ENCODE peak calls at places on chromosomes 2 and 18, in eight cellular contexts. N is kidney tubule cell; V is activated naive CD8-positive, alpha-beta T cell treated with anti-CD3 and anti-CD28 coated beads, Interleukin-2, amount 50 U/mL, for 24 hours; P is activated CD8-positive, alpha-beta memory T cell treated with anti-CD3 and anti-CD28 coated beads for 24 hours; O is fibroblast of mammary gland; B is left cardiac atrium; C is neuronal stem cell; A is astrocyte of the spinal cord. S is an unnamed sample.

GRCh38 chr2:219997341-219997851 is 370.0 kb downstream of the SLC4A3 start:
- DNase-seq in N (peak), V (peak), P (no peak), O (peak), B (peak), C (peak), A (peak), S (peak)

GRCh38 chr2:28250006-28250405 is 142.7 kb upstream of the FOSL2 start:
- DNase-seq in N (peak), V (no peak), P (no peak), O (peak), B (no peak), C (no peak), A (peak), S (no peak)

GRCh38 chr2:45435316-45435715 is 175.8 kb downstream of the SRBD1 start:
- DNase-seq in N (peak), V (no peak), P (no peak), O (peak), B (no peak), C (no peak), A (peak), S (no peak)

GRCh38 chr2:45394842-45395241 is 216.2 kb downstream of the SRBD1 start:
- DNase-seq in N (no peak), V (no peak), P (no peak), O (no peak), B (no peak), C (no peak), A (no peak), S (no peak)

GRCh38 chr2:15932394-15933183 is 7.8 kb upstream of the MYCN start:
- DNase-seq in N (no peak), V (no peak), P (no peak), O (no peak), B (no peak), C (no peak), A (no peak), S (no peak)

GRCh38 chr2:18047896-18048657 is 169.6 kb downstream of the KCNS3 start:
- DNase-seq in N (peak), V (no peak), P (no peak), O (no peak), B (peak), C (no peak), A (no peak), S (peak)

GRCh38 chr2:235511187-235511661 is 17.4 kb downstream of the AGAP1 start:
- DNase-seq in N (peak), V (no peak), P (no peak), O (peak), B (peak), C (no peak), A (peak), S (no peak)

GRCh38 chr2:227759411-227760113 is 13.9 kb downstream of the SCYGR8 start:
- DNase-seq in N (peak), V (no peak), P (no peak), O (no peak), B (no peak), C (no peak), A (no peak), S (no peak)

GRCh38 chr18:69658137-69658536 is 257.4 kb downstream of the DOK6 start:
- DNase-seq in N (no peak), V (no peak), P (no peak), O (peak), B (no peak), C (no peak), A (no peak), S (no peak)

GRCh38 chr2:96953611-96954489 is 32.5 kb downstream of the FAM178B start:
- DNase-seq in N (no peak), V (peak), P (no peak), O (no peak), B (no peak), C (no peak), A (no peak), S (no peak)

GRCh38 chr2:74648009-74648443 is at the start of gene M1AP:
- DNase-seq in N (peak), V (peak), P (no peak), O (no peak), B (no peak), C (no peak), A (no peak), S (no peak)

GRCh38 chr2:207073791-207074678 is 91.7 kb downstream of the KLF7 start:
- DNase-seq in N (peak), V (peak), P (peak), O (peak), B (no peak), C (no peak), A (no peak), S (no peak)

GRCh38 chr2:237059155-237059875 is 26.4 kb upstream of the COPS8 start:
- DNase-seq in N (no peak), V (no peak), P (no peak), O (no peak), B (no peak), C (no peak), A (no peak), S (no peak)

GRCh38 chr2:238336151-238336550 is 15.8 kb downstream of the TRAF3IP1 start:
- DNase-seq in N (peak), V (no peak), P (no peak), O (no peak), B (peak), C (no peak), A (no peak), S (peak)

GRCh38 chr2:238256594-238257104 is 16.8 kb upstream of the HES6 start:
- DNase-seq in N (peak), V (peak), P (peak), O (peak), B (peak), C (peak), A (peak), S (peak)

GRCh38 chr2:107473145-107473544 is 353.5 kb upstream of the RGPD4 start:
- DNase-seq in N (peak), V (no peak), P (no peak), O (no peak), B (no peak), C (no peak), A (no peak), S (no peak)

GRCh38 chr2:68769586-68770270 is 35.1 kb downstream of the ARHGAP25 start:
- DNase-seq in N (peak), V (no peak), P (no peak), O (no peak), B (no peak), C (no peak), A (no peak), S (no peak)

GRCh38 chr2:28346587-28346986 is 46.1 kb upstream of the FOSL2 start:
- DNase-seq in N (no peak), V (no peak), P (no peak), O (no peak), B (no peak), C (no peak), A (no peak), S (no peak)

GRCh38 chr2:109674894-109675534 is 60.9 kb downstream of the SOWAHC start:
- DNase-seq in N (no peak), V (no peak), P (no peak), O (no peak), B (no peak), C (no peak), A (no peak), S (no peak)

GRCh38 chr2:158518083-158518482 is 61.3 kb downstream of the PKP4 start:
- DNase-seq in N (no peak), V (no peak), P (no peak), O (peak), B (no peak), C (no peak), A (no peak), S (no peak)

GRCh38 chr2:101895819-101896322 is 95.9 kb upstream of the IL1R2 start:
- DNase-seq in N (no peak), V (no peak), P (no peak), O (no peak), B (no peak), C (no peak), A (no peak), S (no peak)

GRCh38 chr18:702957-703659 is 9.3 kb downstream of the ENOSF1 start:
- DNase-seq in N (peak), V (no peak), P (no peak), O (peak), B (no peak), C (no peak), A (peak), S (no peak)

GRCh38 chr2:170122883-170123547 is 54.9 kb upstream of the MYO3B start:
- DNase-seq in N (peak), V (no peak), P (no peak), O (peak), B (no peak), C (no peak), A (peak), S (no peak)

GRCh38 chr2:119252186-119253113 is 28.8 kb downstream of the STEAP3 start:
- DNase-seq in N (peak), V (no peak), P (no peak), O (peak), B (no peak), C (no peak), A (peak), S (no peak)

GRCh38 chr2:6392966-6393365 is 472.7 kb downstream of the CMPK2 start:
- DNase-seq in N (peak), V (no peak), P (no peak), O (no peak), B (no peak), C (no peak), A (no peak), S (no peak)

GRCh38 chr2:71223767-71224333 is 3.1 kb downstream of the PAIP2B start:
- DNase-seq in N (peak), V (peak), P (no peak), O (peak), B (peak), C (peak), A (peak), S (peak)

GRCh38 chr18:71028285-71028762 is 739.5 kb downstream of the SOCS6 start:
- DNase-seq in N (no peak), V (no peak), P (no peak), O (no peak), B (no peak), C (no peak), A (no peak), S (no peak)

GRCh38 chr18:74163019-74163656 is 14.8 kb downstream of the TIMM21 start:
- DNase-seq in N (no peak), V (no peak), P (no peak), O (no peak), B (no peak), C (no peak), A (no peak), S (no peak)

GRCh38 chr2:32745191-32745590 is 117.3 kb downstream of the TTC27 start:
- DNase-seq in N (peak), V (no peak), P (no peak), O (peak), B (no peak), C (no peak), A (peak), S (no peak)

GRCh38 chr2:167103757-167104133 is 215.5 kb downstream of the XIRP2 start:
- DNase-seq in N (no peak), V (no peak), P (no peak), O (no peak), B (no peak), C (no peak), A (no peak), S (no peak)

GRCh38 chr2:242010567-242011513 is 141.3 kb downstream of the RTP5 start:
- DNase-seq in N (no peak), V (peak), P (no peak), O (no peak), B (no peak), C (no peak), A (peak), S (no peak)

GRCh38 chr2:168216351-168217005 is 30.9 kb downstream of the STK39 start:
- DNase-seq in N (peak), V (no peak), P (no peak), O (peak), B (no peak), C (no peak), A (peak), S (no peak)

GRCh38 chr2:160301420-160301819 is 101.3 kb upstream of the ITGB6 start:
- DNase-seq in N (no peak), V (no peak), P (no peak), O (peak), B (no peak), C (no peak), A (no peak), S (no peak)

GRCh38 chr2:49598231-49598630 is 443.9 kb upstream of the FSHR start:
- DNase-seq in N (no peak), V (no peak), P (no peak), O (no peak), B (no peak), C (no peak), A (no peak), S (no peak)

GRCh38 chr18:55555628-55556027 is 32.4 kb downstream of the TCF4 start:
- DNase-seq in N (no peak), V (no peak), P (no peak), O (no peak), B (no peak), C (no peak), A (no peak), S (no peak)

GRCh38 chr18:51151568-51152511 is 45.6 kb downstream of the MEX3C start:
- DNase-seq in N (no peak), V (peak), P (peak), O (no peak), B (no peak), C (no peak), A (no peak), S (no peak)

GRCh38 chr2:171409436-171409971 is 24.3 kb downstream of the METTL8 start:
- DNase-seq in N (no peak), V (no peak), P (no peak), O (no peak), B (no peak), C (no peak), A (peak), S (no peak)

S was measured in heart left ventricle.